ENCODE peak calls at places on chromosomes 5 and 9, in four cellular contexts. L is kidney glomerular epithelial cell; A is effector CD4-positive, alpha-beta T cell; G is activated T-helper 1 cell treated with anti-CD3 and anti-CD28 coated beads, Interleukin-12 subunit alpha, Interleukin-12 subunit beta, Interleukin-2, Interleukin-4 antibody, amounts not matched to agents 30 ng/mL and 10 ng/mL and 1 ng/mL, durations not matched to agents 14 hours and 24 hours and 36 hours. U is an unnamed sample.
A peak's percentile ranks its signal among the peaks of the same experiment; 100 is the strongest.

GRCh38 chr9:19992556-19992955 is 203.7 kb upstream of the SLC24A2 start:
- DNase-seq in L (peak; percentile 71), A (no peak), G (no peak), U (peak; percentile 37)

GRCh38 chr9:72978724-72979123 is 25.9 kb upstream of the ALDH1A1 start:
- DNase-seq in L (no peak), A (no peak), G (no peak), U (no peak)

GRCh38 chr5:169923988-169924387 is 56.3 kb downstream of the INSYN2B start:
- DNase-seq in L (no peak), A (no peak), G (no peak), U (no peak)

GRCh38 chr9:86943223-86943870 is 4.0 kb downstream of the GAS1 start:
- DNase-seq in L (peak; percentile 17), A (no peak), G (no peak), U (no peak)

GRCh38 chr9:98374385-98375051 is 119.1 kb upstream of the TBC1D2 start:
- DNase-seq in L (peak; percentile 93), A (no peak), G (no peak), U (peak; percentile 56)

GRCh38 chr9:136996361-136997281 is at the start of gene CLIC3:
- DNase-seq in L (no peak), A (peak; percentile 33), G (peak; percentile 20), U (no peak)

GRCh38 chr5:76657091-76657490 is 33.9 kb upstream of the F2RL2 start:
- DNase-seq in L (no peak), A (no peak), G (no peak), U (no peak)

GRCh38 chr9:14517154-14517906 is 175.9 kb downstream of the ZDHHC21 start:
- DNase-seq in L (no peak), A (no peak), G (no peak), U (no peak)

GRCh38 chr5:141363952-141364660 is at the start of gene PCDHGA5:
- DNase-seq in L (no peak), A (no peak), G (no peak), U (no peak)

GRCh38 chr9:84374516-84374915 is 34.0 kb upstream of the SLC28A3 start:
- DNase-seq in L (no peak), A (no peak), G (no peak), U (no peak)

GRCh38 chr5:5139358-5140050 is 626 bp upstream of the ADAMTS16 start:
- DNase-seq in L (no peak), A (no peak), G (no peak), U (no peak)

U was measured in amniotic stem cell.